ENCODE peak calls at places on chromosomes 2 and 18, in seven cellular contexts. T is GM23248, L is MM.1S, B is neural progenitor cell, Z is PC-3, K is hepatocyte, P is HCT116. G is an unnamed sample.

GRCh38 chr2:72367530-72368225 is 220.0 kb upstream of the CYP26B1 start:
- DNase-seq in T (peak; percentile 94), L (no peak), B (peak; percentile 50), Z (peak; percentile 97), K (peak; percentile 77), P (peak; percentile 82), G (peak; percentile 71)

GRCh38 chr2:64311948-64312621 is 141.9 kb upstream of the LGALSL start:
- DNase-seq in T (peak; percentile 97), L (no peak), B (peak; percentile 78), Z (peak; percentile 88), K (peak; percentile 88), P (peak; percentile 71), G (peak; percentile 56)

GRCh38 chr2:110116033-110116710 is 550 bp upstream of the MALL start:
- DNase-seq in T (peak; percentile 90), L (no peak), B (peak; percentile 53), Z (peak; percentile 71), K (peak; percentile 50), P (peak; percentile 56), G (peak; percentile 72)

GRCh38 chr18:9285604-9286003 is 49.0 kb upstream of the TWSG1 start:
- DNase-seq in T (no peak), L (no peak), B (no peak), Z (no peak), K (no peak), P (no peak), G (no peak)

GRCh38 chr2:33009249-33009648 is 62.5 kb downstream of the LTBP1 start:
- DNase-seq in T (no peak), L (no peak), B (no peak), Z (no peak), K (no peak), P (no peak), G (no peak)

GRCh38 chr2:27275211-27276150 is at the start of gene DNAJC5G:
- DNase-seq in T (no peak), L (no peak), B (no peak), Z (no peak), K (no peak), P (no peak), G (no peak)

GRCh38 chr2:130241041-130241707 is 42.9 kb upstream of the TUBA3E start:
- DNase-seq in T (no peak), L (no peak), B (no peak), Z (peak; percentile 95), K (peak; percentile 70), P (peak; percentile 96), G (no peak)

GRCh38 chr2:118848381-118849225 is 1.2 kb upstream of the EN1 start:
- DNase-seq in T (no peak), L (no peak), B (peak; percentile 56), Z (no peak), K (no peak), P (no peak), G (peak; percentile 74)

GRCh38 chr2:49002750-49003149 is 151.6 kb downstream of the FSHR start:
- DNase-seq in T (peak; percentile 30), L (no peak), B (no peak), Z (no peak), K (no peak), P (no peak), G (no peak)

GRCh38 chr2:160419776-160420521 is 73.7 kb downstream of the RBMS1 start:
- DNase-seq in T (peak; percentile 90), L (no peak), B (no peak), Z (peak; percentile 35), K (no peak), P (no peak), G (no peak)

GRCh38 chr2:1651131-1652066 is 92.9 kb downstream of the PXDN start:
- DNase-seq in T (no peak), L (no peak), B (no peak), Z (no peak), K (no peak), P (no peak), G (no peak)

GRCh38 chr2:121074322-121074932 is 210.6 kb downstream of the TFCP2L1 start:
- DNase-seq in T (peak; percentile 28), L (no peak), B (no peak), Z (no peak), K (no peak), P (no peak), G (no peak)

GRCh38 chr2:239882335-239882734 is 142.8 kb downstream of the NDUFA10 start:
- DNase-seq in T (peak; percentile 30), L (peak; percentile 19), B (peak; percentile 70), Z (peak; percentile 74), K (peak; percentile 78), P (peak; percentile 55), G (peak; percentile 81)

GRCh38 chr2:203811491-203812221 is 55.9 kb upstream of the CTLA4 start:
- DNase-seq in T (peak; percentile 95), L (peak; percentile 62), B (no peak), Z (peak; percentile 93), K (peak; percentile 61), P (peak; percentile 62), G (no peak)

GRCh38 chr2:42053791-42054656 is 6.2 kb downstream of the PKDCC start:
- DNase-seq in T (no peak), L (no peak), B (no peak), Z (no peak), K (no peak), P (no peak), G (no peak)

GRCh38 chr2:168499500-168499899 is 43.4 kb downstream of the CERS6 start:
- DNase-seq in T (no peak), L (no peak), B (no peak), Z (no peak), K (no peak), P (no peak), G (no peak)

GRCh38 chr2:219253753-219254589 is at the start of gene TUBA4A:
- DNase-seq in T (peak; percentile 83), L (peak; percentile 92), B (peak; percentile 86), Z (peak; percentile 90), K (peak; percentile 89), P (peak; percentile 49), G (peak; percentile 86)

DNA sequence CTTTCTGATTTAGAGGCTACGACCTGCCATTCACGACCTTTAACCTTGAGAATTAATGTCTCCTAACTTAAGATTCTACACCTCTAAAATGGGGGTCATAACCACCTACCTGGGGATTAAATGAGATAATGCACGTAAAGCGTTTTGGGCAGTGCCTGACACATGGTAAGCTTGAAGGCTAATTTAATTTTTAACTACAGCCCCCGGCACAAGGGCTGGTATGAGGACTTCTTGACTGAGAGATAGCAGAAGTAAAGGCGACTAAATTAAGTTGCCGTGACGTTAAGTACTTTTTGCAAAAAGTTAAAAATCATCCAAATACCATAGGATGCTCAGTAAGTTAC is 549 bp downstream of the MRPL35 start:
- DNase-seq in T (peak; percentile 24), L (no peak), B (no peak), Z (no peak), K (no peak), P (no peak), G (no peak)
- TF ChIP-seq EZH2 in T (no peak), L (no peak), B (no peak), Z (no peak), K (no peak), P (no peak), G (no peak)

GRCh38 chr2:217960351-217960750 is 42.4 kb downstream of the TNS1 start:
- DNase-seq in T (no peak), L (no peak), B (no peak), Z (no peak), K (no peak), P (no peak), G (no peak)

GRCh38 chr2:217958206-217958888 is 44.4 kb downstream of the TNS1 start:
- DNase-seq in T (no peak), L (no peak), B (no peak), Z (no peak), K (no peak), P (no peak), G (no peak)

GRCh38 chr2:217956895-217957457 is 45.8 kb downstream of the TNS1 start:
- DNase-seq in T (no peak), L (no peak), B (no peak), Z (no peak), K (no peak), P (no peak), G (no peak)

GRCh38 chr2:217959723-217960122 is 43.1 kb downstream of the TNS1 start:
- DNase-seq in T (no peak), L (no peak), B (peak; percentile 21), Z (no peak), K (no peak), P (no peak), G (no peak)

DNA sequence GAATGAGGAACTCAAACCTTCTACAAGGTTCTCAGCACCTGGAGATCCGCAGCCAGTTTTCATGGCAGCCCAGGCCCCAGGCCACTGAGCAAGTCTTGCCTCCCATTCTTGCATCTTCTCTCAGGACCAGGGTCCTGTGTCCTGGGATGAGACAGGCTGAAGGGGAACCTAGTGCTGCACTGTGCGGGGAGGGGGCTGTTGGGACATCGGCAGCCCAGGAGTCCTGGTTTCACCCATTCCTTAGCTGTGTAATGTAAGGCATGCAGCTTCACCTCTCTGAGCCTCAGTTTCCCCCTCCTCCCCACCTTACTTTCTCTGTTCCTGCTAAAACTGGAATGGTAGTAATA is 43.9 kb downstream of the TNS1 start:
- DNase-seq in T (no peak), L (no peak), B (no peak), Z (no peak), K (no peak), P (no peak), G (no peak)
- H3K4me1 ChIP-seq in T (peaks cover 7% of the 10 kb centered on the region), L (no peaks in the 10 kb centered on the region), B (peaks cover 11% of the 10 kb centered on the region), Z (no peaks in the 10 kb centered on the region), K (peaks cover 7% of the 10 kb centered on the region), P (no peaks in the 10 kb centered on the region), G (no peaks in the 10 kb centered on the region)

GRCh38 chr2:101643004-101643524 is 54.4 kb upstream of the MAP4K4 start:
- DNase-seq in T (no peak), L (no peak), B (no peak), Z (no peak), K (no peak), P (no peak), G (no peak)

GRCh38 chr2:101638817-101639605 is 58.5 kb upstream of the MAP4K4 start:
- DNase-seq in T (no peak), L (no peak), B (no peak), Z (no peak), K (no peak), P (no peak), G (no peak)

GRCh38 chr2:101644842-101645383 is 52.6 kb upstream of the MAP4K4 start:
- DNase-seq in T (no peak), L (no peak), B (no peak), Z (no peak), K (no peak), P (no peak), G (no peak)
- TF ChIP-seq EZH2phosphoT487 in T (no peak), L (no peak), B (no peak), Z (no peak), K (no peak), P (no peak), G (no peak)

GRCh38 chr18:76674596-76674995 is 147.8 kb upstream of the ZNF236 start:
- DNase-seq in T (no peak), L (no peak), B (no peak), Z (no peak), K (no peak), P (no peak), G (no peak)

GRCh38 chr18:76670564-76671288 is 151.6 kb upstream of the ZNF236 start:
- DNase-seq in T (peak; percentile 26), L (no peak), B (no peak), Z (no peak), K (no peak), P (no peak), G (no peak)

GRCh38 chr18:76678248-76678647 is 144.1 kb upstream of the ZNF236 start:
- DNase-seq in T (no peak), L (no peak), B (no peak), Z (no peak), K (no peak), P (no peak), G (no peak)

GRCh38 chr18:76672627-76673026 is 149.7 kb upstream of the ZNF236 start:
- DNase-seq in T (peak; percentile 55), L (no peak), B (no peak), Z (no peak), K (peak; percentile 31), P (no peak), G (no peak)

GRCh38 chr18:76673281-76674005 is 148.9 kb upstream of the ZNF236 start:
- DNase-seq in T (no peak), L (no peak), B (no peak), Z (no peak), K (no peak), P (no peak), G (no peak)
- TF ChIP-seq EZH2 in T (no peak), L (no peak), B (no peak), Z (no peak), K (no peak), P (no peak), G (no peak)